ENCODE peak calls at places on chromosomes 7 and 10, in ten cellular contexts. D is H1, G is stomach, A is transverse colon, R is HepG2, U is sigmoid colon, N is endothelial cell of umbilical vein, W is K562, T is GM12878, J is upper lobe of left lung. O is an unnamed sample.

GRCh38 chr7:56537952-56538351 is 421.7 kb upstream of the NUPR2 start:
- DNase-seq in N (no peak), D (no peak), W (no peak), R (no peak), A (no peak), G (no peak), U (no peak), J (no peak), T (no peak), O (no peak)

GRCh38 chr10:92052088-92052487 is 128.5 kb downstream of the BTAF1 start:
- DNase-seq in G (peak; percentile 59), R (no peak), A (no peak), W (no peak), U (no peak), D (no peak), N (no peak), T (no peak), J (peak; percentile 76), O (no peak)

GRCh38 chr7:43148161-43148731 is 35.8 kb downstream of the HECW1 start:
- DNase-seq in U (no peak), J (peak; percentile 23), A (no peak), D (no peak), G (no peak), W (no peak), T (no peak), R (no peak), N (no peak), O (no peak)

GRCh38 chr7:123538897-123539296 is 4.5 kb upstream of the IQUB start:
- DNase-seq in J (no peak), W (no peak), G (no peak), D (no peak), N (no peak), T (no peak), R (no peak), U (no peak), A (no peak), O (no peak)

GRCh38 chr10:125886914-125887512 is 5.9 kb upstream of the DHX32 start:
- DNase-seq in T (no peak), G (no peak), J (no peak), W (no peak), U (no peak), R (no peak), D (no peak), A (no peak), N (no peak), O (no peak)

GRCh38 chr7:132255084-132255483 is 321.2 kb downstream of the PLXNA4 start:
- DNase-seq in T (no peak), R (no peak), D (no peak), G (no peak), A (no peak), J (peak; percentile 60), U (no peak), W (no peak), N (no peak), O (no peak)

GRCh38 chr10:18104223-18104872 is 35.9 kb upstream of the CACNB2 start:
- DNase-seq in R (peak; percentile 23), U (no peak), N (peak; percentile 52), D (peak; percentile 75), W (peak; percentile 25), T (no peak), J (peak; percentile 37), A (peak; percentile 56), G (peak; percentile 43), O (no peak)

GRCh38 chr10:87921934-87922688 is 58.7 kb downstream of the PTEN start:
- DNase-seq in J (no peak), T (no peak), W (no peak), A (no peak), N (no peak), R (no peak), G (no peak), U (no peak), D (no peak), O (no peak)

GRCh38 chr7:135414850-135415439 is 95.0 kb downstream of the CNOT4 start:
- DNase-seq in W (peak; percentile 80), A (no peak), N (peak; percentile 76), D (peak; percentile 72), U (no peak), R (peak; percentile 74), G (peak; percentile 44), J (peak; percentile 39), T (no peak), O (no peak)

GRCh38 chr7:74480861-74481417 is 27.2 kb downstream of the GTF2IRD1 start:
- DNase-seq in J (peak; percentile 83), A (peak; percentile 64), T (no peak), R (no peak), D (no peak), N (peak; percentile 66), G (peak; percentile 53), U (peak; percentile 84), W (no peak), O (peak; percentile 78)

GRCh38 chr10:126199221-126199998 is 188.9 kb downstream of the ADAM12 start:
- DNase-seq in U (no peak), A (no peak), N (no peak), D (no peak), R (no peak), T (no peak), W (peak; percentile 15), J (no peak), G (no peak), O (no peak)

GRCh38 chr7:97012293-97013005 is 7.1 kb downstream of the DLX6 start:
- DNase-seq in T (no peak), U (no peak), G (no peak), D (peak; percentile 53), J (no peak), R (no peak), W (no peak), N (no peak), A (no peak), O (no peak)

GRCh38 chr7:107075863-107076574 is 31.5 kb downstream of the PRKAR2B start:
- DNase-seq in G (no peak), A (no peak), R (no peak), J (no peak), U (no peak), T (no peak), W (no peak), D (no peak), N (peak; percentile 33), O (no peak)

GRCh38 chr10:114868801-114869200 is 47.2 kb downstream of the FHIP2A start:
- DNase-seq in U (no peak), A (no peak), G (no peak), W (no peak), R (no peak), D (no peak), J (no peak), N (no peak), T (no peak), O (no peak)

GRCh38 chr7:2757904-2758672 is 70.1 kb downstream of the AMZ1 start:
- DNase-seq in D (no peak), G (no peak), R (peak; percentile 90), W (peak; percentile 73), T (peak; percentile 78), U (peak; percentile 90), A (peak; percentile 44), J (peak; percentile 67), N (peak; percentile 93), O (no peak)
- TF ChIP-seq POLR2AphosphoS5 in D (no peak), G (peak; percentile 50), R (no peak), W (peak; percentile 45), T (peak; percentile 58), U (peak; percentile 92), A (peak; percentile 61), J (peak; percentile 26), N (peak; percentile 16), O (peak; percentile 41)

DNA sequence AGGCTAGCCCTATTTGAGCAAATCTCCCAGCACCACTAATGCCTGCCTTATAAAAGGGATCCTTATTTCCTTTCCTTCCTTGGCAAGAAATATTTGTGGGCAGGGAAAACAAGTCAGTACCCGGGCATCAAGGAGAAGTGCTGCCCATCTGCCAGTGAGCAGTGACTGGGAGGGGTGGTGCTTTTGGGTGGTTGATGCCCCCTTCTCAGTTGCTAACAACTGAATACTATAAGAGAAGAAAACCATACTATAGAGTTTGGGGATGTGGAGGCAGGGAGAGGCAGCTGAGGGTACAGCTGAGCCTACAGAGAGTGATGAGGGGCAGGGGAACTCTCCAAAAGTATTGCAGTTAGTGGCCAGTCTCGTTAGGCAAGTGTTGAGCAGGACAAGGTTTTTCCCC is 39.3 kb downstream of the OGDH start:
- DNase-seq in A (no peak), T (no peak), U (no peak), J (no peak), G (no peak), W (no peak), N (no peak), D (no peak), R (no peak), O (no peak)
- H3K9me3 ChIP-seq in A (no peaks in the 10 kb centered on the region), T (no peaks in the 10 kb centered on the region), U (no peaks in the 10 kb centered on the region), J (no peaks in the 10 kb centered on the region), G (no peaks in the 10 kb centered on the region), W (no peaks in the 10 kb centered on the region), N (no peaks in the 10 kb centered on the region), D (no peaks in the 10 kb centered on the region), R (no peaks in the 10 kb centered on the region), O (no peaks in the 10 kb centered on the region)

DNA sequence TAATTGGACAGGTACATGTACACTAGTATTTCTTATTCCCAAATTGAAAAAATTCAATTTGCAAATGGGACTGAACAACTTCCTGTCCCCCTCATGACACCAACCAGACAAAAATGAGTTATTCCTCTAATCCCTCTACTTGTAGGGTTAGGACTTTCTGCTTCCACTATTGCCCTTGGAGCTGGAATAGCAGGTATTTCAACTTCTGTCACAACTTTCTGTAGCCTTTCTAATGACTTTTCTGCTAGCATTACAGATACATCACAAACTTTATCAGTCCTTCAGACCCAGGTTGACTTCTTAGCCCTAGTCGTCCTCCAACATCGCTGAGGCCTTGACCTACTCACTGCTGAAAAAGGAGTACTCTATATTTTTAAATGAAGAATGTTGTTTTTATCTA is 6.4 kb downstream of the CYP3A7 start:
- DNase-seq in T (no peak), U (no peak), J (no peak), G (no peak), D (no peak), R (no peak), W (no peak), N (no peak), A (no peak), O (no peak)
- TF ChIP-seq POLR2A in T (no peak), U (no peak), J (no peak), G (no peak), D (no peak), R (no peak), W (no peak), N (no peak), A (no peak), O (no peak)

GRCh38 chr10:103105462-103105861 is 87.6 kb downstream of the NT5C2 start:
- DNase-seq in U (no peak), J (no peak), W (no peak), G (no peak), T (no peak), N (no peak), R (no peak), A (no peak), D (no peak), O (no peak)

GRCh38 chr10:103100620-103101019 is 92.5 kb downstream of the NT5C2 start:
- DNase-seq in R (no peak), D (no peak), J (no peak), T (no peak), N (no peak), A (no peak), W (no peak), U (no peak), G (no peak), O (no peak)

GRCh38 chr10:103104721-103105120 is 88.4 kb downstream of the NT5C2 start:
- DNase-seq in N (no peak), U (no peak), D (no peak), G (no peak), W (no peak), J (no peak), T (no peak), R (no peak), A (no peak), O (no peak)

GRCh38 chr10:103106556-103106955 is 86.5 kb downstream of the NT5C2 start:
- DNase-seq in A (no peak), D (no peak), R (no peak), G (no peak), U (no peak), W (no peak), T (no peak), N (no peak), J (no peak), O (no peak)

GRCh38 chr10:103102195-103102594 is 90.9 kb downstream of the NT5C2 start:
- DNase-seq in R (no peak), U (no peak), N (no peak), T (no peak), G (no peak), A (no peak), W (no peak), J (no peak), D (no peak), O (no peak)
- TF ChIP-seq POLR2AphosphoS5 in R (no peak), U (no peak), N (no peak), T (no peak), G (no peak), A (no peak), W (no peak), J (no peak), D (no peak), O (no peak)